ENCODE peak calls at places on chromosomes 11 and 22, in four cellular contexts. One of them, this sample, is unnamed. For H3K9me3, the result is how much of the 10 kb centered on the place peaks cover.

GRCh38 chr22:44046485-44047141 is 22.5 kb downstream of the PARVB start:
- DNase-seq in iPS DF 6.9: no peak
- DNase-seq in thoracic aorta: no peak
- DNase-seq in ovary: no peak
- DNase-seq in this sample: no peak

GRCh38 chr11:132220464-132220863 is 850.0 kb downstream of the NTM start:
- DNase-seq in iPS DF 6.9: no peak
- DNase-seq in thoracic aorta: no peak
- DNase-seq in ovary: no peak
- DNase-seq in this sample: peak

GRCh38 chr11:11669447-11669846 is 47.6 kb upstream of the GALNT18 start:
- DNase-seq in ovary: no peak
- DNase-seq in iPS DF 6.9: no peak
- DNase-seq in thoracic aorta: no peak
- DNase-seq in this sample: no peak

GRCh38 chr22:35568751-35569725 is 28.4 kb downstream of the RASD2 start:
- DNase-seq in thoracic aorta: no peak
- DNase-seq in ovary: no peak
- DNase-seq in iPS DF 6.9: no peak
- DNase-seq in this sample: no peak

GRCh38 chr11:117424781-117425180 is 97.1 kb downstream of the CEP164 start:
- DNase-seq in thoracic aorta: no peak
- DNase-seq in ovary: no peak
- DNase-seq in iPS DF 6.9: no peak
- DNase-seq in this sample: no peak

GRCh38 chr11:9103542-9104276 is 12.3 kb upstream of the SCUBE2 start:
- DNase-seq in ovary: no peak
- DNase-seq in iPS DF 6.9: no peak
- DNase-seq in thoracic aorta: no peak
- DNase-seq in this sample: no peak

GRCh38 chr11:45765836-45766235 is 39.1 kb upstream of the SLC35C1 start:
- DNase-seq in thoracic aorta: no peak
- DNase-seq in ovary: no peak
- DNase-seq in iPS DF 6.9: no peak
- DNase-seq in this sample: no peak

GRCh38 chr11:1843796-1844195 is 5.0 kb downstream of the TNNI2 start:
- DNase-seq in iPS DF 6.9: no peak
- DNase-seq in thoracic aorta: no peak
- DNase-seq in ovary: no peak
- DNase-seq in this sample: no peak

GRCh38 chr11:116605543-116605942 is 167.2 kb downstream of the BUD13 start:
- DNase-seq in ovary: no peak
- DNase-seq in iPS DF 6.9: peak
- DNase-seq in thoracic aorta: no peak
- DNase-seq in this sample: no peak

DNA sequence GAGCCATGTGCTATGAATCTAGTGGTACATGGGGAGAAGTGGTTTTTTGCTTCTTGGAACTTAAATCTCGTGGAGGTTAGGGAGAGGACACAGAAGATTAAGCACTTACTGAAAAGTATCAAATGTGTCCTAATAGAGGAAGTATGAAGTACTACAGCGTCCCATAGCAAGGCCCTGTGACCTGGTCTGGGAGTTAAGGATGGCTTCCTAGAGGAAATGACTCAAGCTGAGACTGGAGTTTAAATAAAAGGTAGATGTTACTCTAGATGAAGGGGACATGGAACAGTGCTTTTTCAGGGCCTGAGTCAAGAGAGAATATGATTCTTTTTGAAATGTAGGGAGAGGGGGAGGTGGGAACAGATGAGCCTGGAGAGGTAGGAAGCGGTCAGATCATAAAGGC is 202.9 kb downstream of the GRIK4 start:
- DNase-seq in iPS DF 6.9: no peak
- DNase-seq in thoracic aorta: no peak
- DNase-seq in ovary: no peak
- DNase-seq in this sample: no peak
- H3K4me3 ChIP-seq in iPS DF 6.9: no peak
- H3K4me3 ChIP-seq in thoracic aorta: no peak
- H3K4me3 ChIP-seq in ovary: no peak
- H3K4me3 ChIP-seq in this sample: no peak

GRCh38 chr11:106217456-106217855 is 140.0 kb downstream of the AASDHPPT start:
- DNase-seq in ovary: no peak
- DNase-seq in iPS DF 6.9: no peak
- DNase-seq in thoracic aorta: no peak
- DNase-seq in this sample: no peak

GRCh38 chr11:106218096-106218495 is 140.6 kb downstream of the AASDHPPT start:
- DNase-seq in ovary: no peak
- DNase-seq in thoracic aorta: no peak
- DNase-seq in iPS DF 6.9: no peak
- DNase-seq in this sample: no peak

DNA sequence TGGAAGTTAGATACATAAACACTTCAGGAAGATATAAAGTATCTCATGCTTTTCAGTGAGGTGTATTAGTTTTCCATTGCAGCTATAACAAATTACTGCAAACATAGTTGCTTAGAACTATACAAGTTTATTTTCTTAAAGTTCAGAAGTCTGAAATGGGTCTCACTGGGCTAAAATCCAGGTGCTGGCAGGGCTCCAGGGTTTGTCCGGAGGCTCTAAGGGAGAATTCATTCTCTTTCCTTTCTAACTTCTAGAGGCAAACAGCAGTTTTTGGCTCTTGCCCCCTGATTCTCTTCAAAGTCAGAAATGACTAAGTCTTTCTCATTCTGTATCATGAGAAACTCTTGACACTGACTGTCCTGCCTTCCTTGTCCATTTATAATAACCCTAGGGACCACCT is 138.8 kb downstream of the AASDHPPT start:
- DNase-seq in iPS DF 6.9: no peak
- DNase-seq in ovary: no peak
- DNase-seq in thoracic aorta: no peak
- DNase-seq in this sample: no peak
- H3K9me3 ChIP-seq in iPS DF 6.9: under half
- H3K9me3 ChIP-seq in ovary: under half
- H3K9me3 ChIP-seq in thoracic aorta: under half
- H3K9me3 ChIP-seq in this sample: under half

GRCh38 chr11:61871158-61871597 is 20.2 kb downstream of the FADS3 start:
- DNase-seq in ovary: peak
- DNase-seq in iPS DF 6.9: peak
- DNase-seq in thoracic aorta: peak
- DNase-seq in this sample: peak
- H3K4me3 ChIP-seq in ovary: no peak
- H3K4me3 ChIP-seq in iPS DF 6.9: no peak
- H3K4me3 ChIP-seq in thoracic aorta: peak
- H3K4me3 ChIP-seq in this sample: peak

DNA sequence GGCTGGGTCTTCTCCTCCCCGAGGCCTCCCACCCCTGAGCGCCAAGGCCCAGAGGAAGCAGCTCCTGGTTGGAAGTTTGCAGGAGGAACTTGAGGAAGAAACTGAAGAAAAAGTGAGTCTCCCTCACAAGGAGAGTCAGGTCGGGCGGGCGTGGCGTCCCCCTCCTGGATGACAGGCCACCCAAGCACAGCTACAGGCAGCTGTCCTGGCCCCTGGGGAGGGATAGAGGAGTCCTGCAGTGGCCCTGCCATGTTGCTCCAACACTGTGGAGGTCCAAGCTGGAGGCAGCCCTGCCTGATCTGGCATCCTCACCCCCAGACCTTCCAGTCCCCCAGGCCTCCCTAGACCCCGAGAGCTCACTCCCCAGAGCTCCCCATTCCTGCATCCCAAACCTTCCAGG is 1150.1 kb downstream of the BRD1 start:
- DNase-seq in ovary: no peak
- DNase-seq in thoracic aorta: no peak
- DNase-seq in iPS DF 6.9: no peak
- DNase-seq in this sample: no peak
- H3K9me3 ChIP-seq in ovary: under half
- H3K9me3 ChIP-seq in thoracic aorta: under half
- H3K9me3 ChIP-seq in iPS DF 6.9: under half
- H3K9me3 ChIP-seq in this sample: half or more

DNA sequence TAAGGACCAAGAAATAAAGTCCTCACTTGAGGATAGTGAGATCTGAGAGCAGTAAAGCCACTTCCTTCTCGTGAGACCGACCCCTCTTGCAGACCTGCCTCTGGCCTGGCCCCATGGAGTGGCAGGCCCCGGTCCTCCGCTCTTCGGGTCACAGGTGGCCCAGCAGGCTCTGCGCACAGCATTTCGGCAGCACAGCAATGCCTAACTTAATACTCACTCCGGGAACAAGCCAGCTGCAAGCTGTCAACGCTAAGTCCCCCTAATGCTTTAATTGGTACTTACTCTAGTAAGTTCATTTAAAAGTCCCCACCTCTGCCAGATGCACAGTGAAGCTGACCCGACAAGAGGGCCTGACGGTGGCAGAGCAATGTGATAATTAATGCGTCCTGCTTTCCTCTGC is 349.3 kb upstream of the B3GAT1 start:
- DNase-seq in iPS DF 6.9: no peak
- DNase-seq in thoracic aorta: no peak
- DNase-seq in ovary: no peak
- DNase-seq in this sample: no peak
- H3K4me3 ChIP-seq in iPS DF 6.9: no peak
- H3K4me3 ChIP-seq in thoracic aorta: no peak
- H3K4me3 ChIP-seq in ovary: no peak
- H3K4me3 ChIP-seq in this sample: no peak

GRCh38 chr22:31933816-31934482 is 10.4 kb upstream of the YWHAH start:
- DNase-seq in ovary: no peak
- DNase-seq in iPS DF 6.9: no peak
- DNase-seq in thoracic aorta: no peak
- DNase-seq in this sample: no peak

GRCh38 chr22:31938258-31938657 is 6.1 kb upstream of the YWHAH start:
- DNase-seq in thoracic aorta: no peak
- DNase-seq in ovary: no peak
- DNase-seq in iPS DF 6.9: no peak
- DNase-seq in this sample: no peak

GRCh38 chr22:31940506-31940905 is 3.8 kb upstream of the YWHAH start:
- DNase-seq in iPS DF 6.9: no peak
- DNase-seq in ovary: no peak
- DNase-seq in thoracic aorta: no peak
- DNase-seq in this sample: no peak

GRCh38 chr22:31935961-31936635 is 8.2 kb upstream of the YWHAH start:
- DNase-seq in iPS DF 6.9: no peak
- DNase-seq in thoracic aorta: no peak
- DNase-seq in ovary: no peak
- DNase-seq in this sample: no peak

DNA sequence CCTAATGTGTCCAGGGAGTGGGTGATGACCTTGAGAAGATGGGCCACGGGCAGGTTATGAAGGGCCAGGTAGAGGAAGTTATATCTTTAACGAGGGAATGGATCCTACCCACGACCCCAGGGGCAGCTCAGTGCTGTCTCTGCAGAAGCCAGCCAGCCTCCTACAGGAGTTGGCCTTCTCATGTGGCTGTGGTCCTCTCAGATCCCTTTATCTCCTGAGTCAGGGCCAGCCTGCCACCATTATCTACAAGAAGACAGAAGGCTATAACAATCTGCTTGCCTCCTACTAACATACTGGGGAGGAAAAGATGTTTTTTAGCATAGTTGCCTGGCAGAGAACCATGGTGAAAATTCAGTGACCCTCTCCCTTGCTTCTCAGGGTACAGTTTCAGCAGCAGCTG is 7.0 kb upstream of the YWHAH start:
- DNase-seq in ovary: no peak
- DNase-seq in thoracic aorta: no peak
- DNase-seq in iPS DF 6.9: no peak
- DNase-seq in this sample: no peak
- H3K9me3 ChIP-seq in ovary: under half
- H3K9me3 ChIP-seq in thoracic aorta: under half
- H3K9me3 ChIP-seq in iPS DF 6.9: under half
- H3K9me3 ChIP-seq in this sample: under half

DNA sequence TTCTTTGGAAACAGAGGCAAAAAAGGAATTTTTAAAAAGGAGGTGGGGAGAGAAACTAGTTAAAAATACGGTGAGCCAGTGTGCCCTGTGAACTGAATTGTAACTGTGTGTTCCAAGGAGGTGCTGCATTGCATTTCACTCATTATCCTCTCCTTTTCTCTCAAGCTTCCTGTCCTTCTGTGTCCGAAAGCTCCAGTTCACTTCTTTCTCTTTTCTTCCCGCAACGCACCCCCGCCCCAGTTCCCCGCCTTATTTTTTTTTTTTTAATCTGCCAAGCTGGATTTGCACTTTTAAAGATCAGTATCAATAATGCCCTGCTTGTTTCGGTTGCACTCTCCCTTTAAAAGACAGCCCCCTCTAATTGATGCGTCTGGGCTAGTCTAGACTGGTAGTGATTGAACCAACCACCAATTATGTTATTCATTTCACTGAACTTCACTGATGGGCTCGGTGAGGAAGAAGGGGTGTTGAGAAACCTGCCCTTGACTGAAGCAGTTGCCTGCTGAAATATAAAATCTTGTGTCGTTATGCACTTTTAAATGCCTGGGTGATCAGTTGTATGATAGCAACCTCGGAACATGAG is 18.5 kb downstream of the BLID start:
- DNase-seq in ovary: no peak
- DNase-seq in iPS DF 6.9: no peak
- DNase-seq in thoracic aorta: no peak
- DNase-seq in this sample: no peak
- H3K4me3 ChIP-seq in ovary: peak
- H3K4me3 ChIP-seq in iPS DF 6.9: no peak
- H3K4me3 ChIP-seq in thoracic aorta: peak
- H3K4me3 ChIP-seq in this sample: peak